ENCODE peak calls at places on chromosomes 5 and 9, in four cellular contexts. C, H, K and T are unnamed samples.

GRCh38 chr5:137627730-137628129 is 108.2 kb downstream of the KLHL3 start:
- DNase-seq in K (no peak), H (no peak), C (no peak), T (no peak)

GRCh38 chr9:107068581-107068980 is 205.6 kb downstream of the ZNF462 start:
- DNase-seq in H (no peak), K (peak), C (peak), T (peak)

GRCh38 chr5:145540375-145540774 is 294.8 kb downstream of the PRELID2 start:
- DNase-seq in K (no peak), C (no peak), H (no peak), T (no peak)

GRCh38 chr9:76512826-76513225 is 53.8 kb downstream of the GCNT1 start:
- DNase-seq in K (no peak), H (no peak), C (no peak), T (no peak)

GRCh38 chr9:95138474-95138873 is 179.0 kb downstream of the FANCC start:
- DNase-seq in H (no peak), K (no peak), C (no peak), T (no peak)

GRCh38 chr9:124795881-124796415 is 19.0 kb downstream of the OLFML2A start:
- DNase-seq in C (no peak), K (no peak), H (no peak), T (no peak)

GRCh38 chr5:177320879-177321278 is 9.2 kb upstream of the MXD3 start:
- DNase-seq in C (peak), K (peak), H (no peak), T (no peak)

GRCh38 chr9:33320568-33321261 is 30.4 kb downstream of the NFX1 start:
- DNase-seq in K (no peak), H (no peak), C (no peak), T (peak)

GRCh38 chr5:142757564-142757963 is 12.6 kb upstream of the ARHGAP26 start:
- DNase-seq in K (no peak), H (no peak), C (no peak), T (no peak)

GRCh38 chr5:169956756-169957155 is 23.5 kb downstream of the INSYN2B start:
- DNase-seq in C (no peak), K (no peak), H (no peak), T (no peak)

GRCh38 chr5:69329905-69330489 is 2.6 kb downstream of the CCDC125 start:
- DNase-seq in H (no peak), C (no peak), K (no peak), T (no peak)

GRCh38 chr9:37676411-37676830 is 25.7 kb downstream of the FRMPD1 start:
- DNase-seq in K (no peak), C (no peak), H (peak), T (no peak)

GRCh38 chr5:96209829-96210228 is 223.2 kb downstream of the PCSK1 start:
- DNase-seq in K (no peak), H (no peak), C (no peak), T (no peak)

GRCh38 chr5:150317048-150318003 is 14.6 kb upstream of the ARSI start:
- DNase-seq in K (no peak), H (no peak), C (no peak), T (no peak)

GRCh38 chr5:535781-536698 is 11.8 kb upstream of the SLC9A3 start:
- DNase-seq in K (peak), H (no peak), C (peak), T (no peak)

GRCh38 chr5:39948867-39949468 is 524.2 kb upstream of the DAB2 start:
- DNase-seq in C (peak), K (no peak), H (peak), T (peak)

GRCh38 chr5:132687995-132688394 is 14.2 kb downstream of the IL4 start:
- DNase-seq in H (no peak), C (no peak), K (no peak), T (no peak)

GRCh38 chr9:114852050-114852594 is 46.3 kb upstream of the TNFSF15 start:
- DNase-seq in K (no peak), H (no peak), C (no peak), T (no peak)

GRCh38 chr5:171420429-171421231 is 1.2 kb downstream of the FGF18 start:
- DNase-seq in C (peak), H (no peak), K (peak), T (no peak)

GRCh38 chr5:125485003-125485641 is 738.7 kb upstream of the ZNF608 start:
- DNase-seq in C (peak), K (no peak), H (no peak), T (peak)

GRCh38 chr9:116271991-116272390 is 118.4 kb downstream of the PAPPA start:
- DNase-seq in H (no peak), K (no peak), C (no peak), T (peak)

GRCh38 chr9:68498816-68499215 is 41.9 kb downstream of the TMEM252 start:
- DNase-seq in K (no peak), C (no peak), H (no peak), T (no peak)